ENCODE peak calls at places on chromosomes 13 and 19, in seven cellular contexts. Y is cardiac muscle cell, D is uterus, B is left ventricle myocardium inferior, E is neural progenitor cell, V is body of pancreas, S is stomach. T is an unnamed sample. For H3K4me1, the result is how much of the 10 kb centered on the place peaks cover.

GRCh38 chr19:31167695-31168094 is 181.5 kb downstream of the TSHZ3 start:
- DNase-seq in Y (no peak), D (no peak), B (no peak), E (no peak), V (no peak), S (no peak), T (no peak)

GRCh38 chr13:109919715-109920375 is 133.5 kb upstream of the IRS2 start:
- DNase-seq in Y (no peak), D (no peak), B (no peak), E (no peak), V (no peak), S (no peak), T (no peak)

GRCh38 chr19:14318873-14319272 is 62.4 kb upstream of the ADGRE5 start:
- DNase-seq in Y (peak), D (no peak), B (no peak), E (peak), V (no peak), S (no peak), T (no peak)

GRCh38 chr13:96104516-96104915 is 14.6 kb downstream of the HS6ST3 start:
- DNase-seq in Y (no peak), D (no peak), B (no peak), E (no peak), V (no peak), S (no peak), T (peak)

GRCh38 chr13:27188239-27188638 is 16.6 kb upstream of the USP12 start:
- DNase-seq in Y (no peak), D (no peak), B (no peak), E (no peak), V (no peak), S (no peak), T (no peak)

GRCh38 chr19:1232652-1233360 is 5.0 kb downstream of the CBARP start:
- DNase-seq in Y (no peak), D (peak), B (no peak), E (no peak), V (peak), S (peak), T (no peak)

GRCh38 chr13:112833551-112834257 is 135.3 kb upstream of the MCF2L start:
- DNase-seq in Y (no peak), D (no peak), B (no peak), E (no peak), V (no peak), S (no peak), T (no peak)

GRCh38 chr13:110470272-110471009 is 91.1 kb downstream of the RAB20 start:
- DNase-seq in Y (no peak), D (no peak), B (no peak), E (no peak), V (no peak), S (no peak), T (no peak)

GRCh38 chr19:56170261-56170660 is 5.5 kb upstream of the GALP start:
- DNase-seq in Y (no peak), D (no peak), B (no peak), E (no peak), V (peak), S (no peak), T (no peak)

GRCh38 chr13:113291997-113292862 is 4.8 kb upstream of the LAMP1 start:
- DNase-seq in Y (peak), D (no peak), B (peak), E (peak), V (no peak), S (no peak), T (no peak)

GRCh38 chr13:35744566-35745203 is 268.2 kb upstream of the MAB21L1 start:
- DNase-seq in Y (peak), D (no peak), B (no peak), E (no peak), V (no peak), S (no peak), T (peak)

GRCh38 chr19:22783651-22784050 is 300 bp downstream of the ZNF99 start:
- DNase-seq in Y (no peak), D (no peak), B (no peak), E (no peak), V (no peak), S (no peak), T (no peak)
- H3K4me3 ChIP-seq in Y (no peak), D (peak), B (peak), E (no peak), V (no peak), S (peak), T (no peak)

GRCh38 chr19:42152876-42153275 is 20.6 kb upstream of the POU2F2 start:
- DNase-seq in Y (no peak), D (no peak), B (no peak), E (no peak), V (no peak), S (no peak), T (no peak)

GRCh38 chr19:42153606-42154405 is 21.6 kb upstream of the POU2F2 start:
- DNase-seq in Y (no peak), D (no peak), B (no peak), E (no peak), V (no peak), S (no peak), T (no peak)

GRCh38 chr19:42156571-42156970 is 24.3 kb upstream of the POU2F2 start:
- DNase-seq in Y (no peak), D (no peak), B (no peak), E (no peak), V (no peak), S (no peak), T (no peak)

GRCh38 chr19:42155796-42156195 is 23.6 kb upstream of the POU2F2 start:
- DNase-seq in Y (no peak), D (no peak), B (no peak), E (no peak), V (no peak), S (no peak), T (no peak)

GRCh38 chr19:42154471-42155323 is 22.5 kb upstream of the POU2F2 start:
- DNase-seq in Y (no peak), D (no peak), B (no peak), E (no peak), V (no peak), S (no peak), T (no peak)
- H3K4me1 ChIP-seq in Y (under half), D (under half), B (under half), E (under half), V (under half), S (under half), T (under half)

DNA sequence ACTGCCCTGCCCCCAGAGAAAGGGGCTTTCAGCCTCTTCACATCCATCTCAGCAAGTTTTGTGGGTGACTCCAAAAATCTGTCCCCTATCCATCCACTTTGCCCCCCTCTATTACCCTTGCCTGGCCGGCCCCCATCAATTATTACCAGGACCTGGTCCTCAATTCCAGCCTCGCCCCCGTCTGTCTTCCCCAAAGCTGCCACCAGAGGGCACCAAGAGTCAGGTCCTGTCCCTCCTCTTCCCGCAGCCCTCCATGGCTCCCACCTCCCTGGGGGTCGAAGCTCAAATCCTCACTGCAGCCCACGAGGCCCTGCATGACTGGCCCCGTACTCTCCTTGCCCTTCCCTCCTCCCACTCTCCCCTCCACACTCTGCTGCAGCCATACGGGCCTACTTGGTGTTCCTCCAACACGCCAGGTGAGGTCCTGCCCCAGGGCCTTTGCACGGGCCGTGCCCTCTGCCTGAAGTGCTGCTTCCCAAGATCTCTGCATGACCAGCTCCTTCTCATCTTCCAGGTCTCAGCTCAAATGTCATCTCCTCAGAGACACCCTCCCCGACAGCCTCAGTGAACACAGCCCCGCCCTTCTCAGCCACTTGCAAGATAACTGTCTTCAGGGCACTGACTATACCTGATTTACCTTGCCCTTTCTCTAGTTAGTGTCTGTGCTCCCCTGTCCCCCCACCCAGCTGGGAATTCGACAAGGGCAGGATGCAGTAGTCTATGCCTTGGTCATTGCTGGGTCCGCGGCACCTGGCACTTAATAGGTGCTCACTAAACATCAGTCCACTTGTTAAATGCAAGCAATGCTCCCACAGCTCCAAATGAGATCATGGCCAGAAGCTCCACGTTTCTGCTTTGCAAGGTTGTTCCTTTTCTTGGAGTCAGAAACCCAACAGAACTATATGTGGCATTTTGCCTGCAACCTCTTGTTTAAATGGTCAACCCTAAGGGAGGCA is 16.8 kb upstream of the SEMA6B start:
- DNase-seq in Y (peak), D (peak), B (peak), E (peak), V (peak), S (peak), T (peak)
- TF ChIP-seq CTCF in Y (peak), D (peak), B (peak), E (peak), V (peak), S (no peak), T (peak)

GRCh38 chr19:50549927-50550593 is 18.2 kb downstream of the LRRC4B start:
- DNase-seq in Y (no peak), D (no peak), B (no peak), E (no peak), V (no peak), S (no peak), T (no peak)
- H3K4me3 ChIP-seq in Y (peak), D (no peak), B (no peak), E (no peak), V (no peak), S (no peak), T (no peak)

GRCh38 chr19:43464089-43464775 is 1.2 kb downstream of the LYPD3 start:
- DNase-seq in Y (peak), D (peak), B (peak), E (peak), V (peak), S (peak), T (peak)
- H3K4me1 ChIP-seq in Y (under half), D (under half), B (under half), E (under half), V (under half), S (under half), T (under half)

T was measured in BE2C.